ENCODE peak calls at places on chromosome 17, in nine cellular contexts. One of them, this sample, is unnamed.

GRCh38 chr17:21247859-21248258 is 5.4 kb downstream of the NATD1 start:
- DNase-seq in activated T-cell treated with anti-CD3 and anti-CD28 coated beads for 1 hour: no peak
- DNase-seq in NCI-H524: no peak
- DNase-seq in left ventricle myocardium superior: no peak
- DNase-seq in MCF 10A: no peak
- DNase-seq in HAP-1: no peak
- DNase-seq in AG04449: no peak
- DNase-seq in brain microvascular endothelial cell: no peak
- DNase-seq in AG08395: no peak
- DNase-seq in this sample: no peak

GRCh38 chr17:82201498-82201910 is 11.1 kb downstream of the CCDC57 start:
- DNase-seq in NCI-H524: no peak
- DNase-seq in MCF 10A: no peak
- DNase-seq in AG04449: no peak
- DNase-seq in brain microvascular endothelial cell: no peak
- DNase-seq in AG08395: no peak
- DNase-seq in activated T-cell treated with anti-CD3 and anti-CD28 coated beads for 1 hour: no peak
- DNase-seq in HAP-1: no peak
- DNase-seq in left ventricle myocardium superior: no peak
- DNase-seq in this sample: no peak

GRCh38 chr17:34306466-34306865 is 12.8 kb upstream of the CCL8 start:
- DNase-seq in brain microvascular endothelial cell: peak
- DNase-seq in HAP-1: peak
- DNase-seq in activated T-cell treated with anti-CD3 and anti-CD28 coated beads for 1 hour: no peak
- DNase-seq in MCF 10A: peak
- DNase-seq in AG04449: no peak
- DNase-seq in NCI-H524: no peak
- DNase-seq in left ventricle myocardium superior: no peak
- DNase-seq in AG08395: peak
- DNase-seq in this sample: no peak

GRCh38 chr17:77227461-77228223 is 86.9 kb downstream of the SEC14L1 start:
- DNase-seq in activated T-cell treated with anti-CD3 and anti-CD28 coated beads for 1 hour: no peak
- DNase-seq in HAP-1: no peak
- DNase-seq in NCI-H524: no peak
- DNase-seq in left ventricle myocardium superior: no peak
- DNase-seq in AG04449: no peak
- DNase-seq in MCF 10A: no peak
- DNase-seq in AG08395: no peak
- DNase-seq in brain microvascular endothelial cell: no peak
- DNase-seq in this sample: no peak

GRCh38 chr17:76546556-76547182 is 6.8 kb downstream of the PRCD start:
- DNase-seq in brain microvascular endothelial cell: peak
- DNase-seq in MCF 10A: peak
- DNase-seq in HAP-1: no peak
- DNase-seq in activated T-cell treated with anti-CD3 and anti-CD28 coated beads for 1 hour: no peak
- DNase-seq in AG08395: no peak
- DNase-seq in NCI-H524: no peak
- DNase-seq in left ventricle myocardium superior: no peak
- DNase-seq in AG04449: peak
- DNase-seq in this sample: no peak

GRCh38 chr17:76670708-76671122 is 27.2 kb upstream of the ST6GALNAC1 start:
- DNase-seq in brain microvascular endothelial cell: no peak
- DNase-seq in activated T-cell treated with anti-CD3 and anti-CD28 coated beads for 1 hour: no peak
- DNase-seq in HAP-1: no peak
- DNase-seq in AG04449: no peak
- DNase-seq in MCF 10A: no peak
- DNase-seq in NCI-H524: no peak
- DNase-seq in AG08395: no peak
- DNase-seq in left ventricle myocardium superior: no peak
- DNase-seq in this sample: no peak

GRCh38 chr17:79984877-79985276 is 50.8 kb downstream of the TBC1D16 start:
- DNase-seq in NCI-H524: no peak
- DNase-seq in left ventricle myocardium superior: no peak
- DNase-seq in AG04449: no peak
- DNase-seq in MCF 10A: no peak
- DNase-seq in HAP-1: no peak
- DNase-seq in brain microvascular endothelial cell: no peak
- DNase-seq in AG08395: no peak
- DNase-seq in activated T-cell treated with anti-CD3 and anti-CD28 coated beads for 1 hour: no peak
- DNase-seq in this sample: no peak

GRCh38 chr17:63426041-63426916 is 19.8 kb downstream of the CYB561 start:
- DNase-seq in AG04449: no peak
- DNase-seq in NCI-H524: no peak
- DNase-seq in activated T-cell treated with anti-CD3 and anti-CD28 coated beads for 1 hour: no peak
- DNase-seq in left ventricle myocardium superior: no peak
- DNase-seq in HAP-1: no peak
- DNase-seq in AG08395: no peak
- DNase-seq in MCF 10A: no peak
- DNase-seq in brain microvascular endothelial cell: no peak
- DNase-seq in this sample: no peak

GRCh38 chr17:64492481-64493109 is 4.3 kb downstream of the POLG2 start:
- DNase-seq in activated T-cell treated with anti-CD3 and anti-CD28 coated beads for 1 hour: no peak
- DNase-seq in AG04449: no peak
- DNase-seq in AG08395: no peak
- DNase-seq in MCF 10A: peak
- DNase-seq in left ventricle myocardium superior: no peak
- DNase-seq in brain microvascular endothelial cell: no peak
- DNase-seq in HAP-1: no peak
- DNase-seq in NCI-H524: peak
- DNase-seq in this sample: no peak

GRCh38 chr17:4175921-4176802 is 33.2 kb downstream of the CYB5D2 start:
- DNase-seq in AG04449: no peak
- DNase-seq in MCF 10A: no peak
- DNase-seq in HAP-1: no peak
- DNase-seq in activated T-cell treated with anti-CD3 and anti-CD28 coated beads for 1 hour: no peak
- DNase-seq in AG08395: no peak
- DNase-seq in left ventricle myocardium superior: no peak
- DNase-seq in NCI-H524: no peak
- DNase-seq in brain microvascular endothelial cell: peak
- DNase-seq in this sample: no peak

GRCh38 chr17:48427598-48427997 is 2.4 kb downstream of the SKAP1 start:
- DNase-seq in left ventricle myocardium superior: no peak
- DNase-seq in brain microvascular endothelial cell: no peak
- DNase-seq in NCI-H524: no peak
- DNase-seq in MCF 10A: no peak
- DNase-seq in AG08395: no peak
- DNase-seq in activated T-cell treated with anti-CD3 and anti-CD28 coated beads for 1 hour: peak
- DNase-seq in HAP-1: no peak
- DNase-seq in AG04449: no peak
- DNase-seq in this sample: no peak

GRCh38 chr17:7742729-7743128 is 25.2 kb downstream of the DNAH2 start:
- DNase-seq in left ventricle myocardium superior: no peak
- DNase-seq in AG08395: no peak
- DNase-seq in brain microvascular endothelial cell: no peak
- DNase-seq in HAP-1: no peak
- DNase-seq in MCF 10A: no peak
- DNase-seq in activated T-cell treated with anti-CD3 and anti-CD28 coated beads for 1 hour: no peak
- DNase-seq in AG04449: no peak
- DNase-seq in NCI-H524: no peak
- DNase-seq in this sample: no peak

GRCh38 chr17:78925662-78926555 is 722 bp upstream of the TIMP2 start:
- DNase-seq in AG08395: peak
- DNase-seq in brain microvascular endothelial cell: peak
- DNase-seq in left ventricle myocardium superior: peak
- DNase-seq in MCF 10A: no peak
- DNase-seq in HAP-1: no peak
- DNase-seq in NCI-H524: no peak
- DNase-seq in activated T-cell treated with anti-CD3 and anti-CD28 coated beads for 1 hour: no peak
- DNase-seq in AG04449: no peak
- DNase-seq in this sample: peak

GRCh38 chr17:48586355-48586924 is 3.6 kb downstream of the HOXB3 start:
- DNase-seq in left ventricle myocardium superior: no peak
- DNase-seq in AG08395: no peak
- DNase-seq in NCI-H524: no peak
- DNase-seq in activated T-cell treated with anti-CD3 and anti-CD28 coated beads for 1 hour: no peak
- DNase-seq in brain microvascular endothelial cell: no peak
- DNase-seq in AG04449: no peak
- DNase-seq in MCF 10A: no peak
- DNase-seq in HAP-1: no peak
- DNase-seq in this sample: no peak

GRCh38 chr17:46179375-46179999 is 13.7 kb downstream of the KANSL1 start:
- DNase-seq in brain microvascular endothelial cell: no peak
- DNase-seq in left ventricle myocardium superior: no peak
- DNase-seq in activated T-cell treated with anti-CD3 and anti-CD28 coated beads for 1 hour: no peak
- DNase-seq in AG08395: no peak
- DNase-seq in NCI-H524: no peak
- DNase-seq in AG04449: no peak
- DNase-seq in MCF 10A: no peak
- DNase-seq in HAP-1: no peak
- DNase-seq in this sample: no peak

GRCh38 chr17:1916963-1917715 is 87.3 kb downstream of the RPA1 start:
- DNase-seq in activated T-cell treated with anti-CD3 and anti-CD28 coated beads for 1 hour: no peak
- DNase-seq in NCI-H524: no peak
- DNase-seq in brain microvascular endothelial cell: no peak
- DNase-seq in MCF 10A: no peak
- DNase-seq in HAP-1: no peak
- DNase-seq in AG04449: no peak
- DNase-seq in left ventricle myocardium superior: no peak
- DNase-seq in AG08395: no peak
- DNase-seq in this sample: no peak

GRCh38 chr17:34275881-34276280 is 5.9 kb downstream of the CCL7 start:
- DNase-seq in left ventricle myocardium superior: no peak
- DNase-seq in AG08395: peak
- DNase-seq in AG04449: peak
- DNase-seq in NCI-H524: no peak
- DNase-seq in brain microvascular endothelial cell: peak
- DNase-seq in MCF 10A: peak
- DNase-seq in HAP-1: no peak
- DNase-seq in activated T-cell treated with anti-CD3 and anti-CD28 coated beads for 1 hour: no peak
- DNase-seq in this sample: no peak

GRCh38 chr17:36818134-36818825 is 119.0 kb upstream of the LHX1 start:
- DNase-seq in left ventricle myocardium superior: no peak
- DNase-seq in HAP-1: no peak
- DNase-seq in activated T-cell treated with anti-CD3 and anti-CD28 coated beads for 1 hour: no peak
- DNase-seq in AG08395: no peak
- DNase-seq in AG04449: no peak
- DNase-seq in MCF 10A: no peak
- DNase-seq in NCI-H524: no peak
- DNase-seq in brain microvascular endothelial cell: no peak
- DNase-seq in this sample: no peak

GRCh38 chr17:33055746-33056145 is 64.1 kb downstream of the SPACA3 start:
- DNase-seq in MCF 10A: no peak
- DNase-seq in HAP-1: no peak
- DNase-seq in brain microvascular endothelial cell: no peak
- DNase-seq in left ventricle myocardium superior: no peak
- DNase-seq in activated T-cell treated with anti-CD3 and anti-CD28 coated beads for 1 hour: no peak
- DNase-seq in AG08395: no peak
- DNase-seq in NCI-H524: no peak
- DNase-seq in AG04449: no peak
- DNase-seq in this sample: no peak

GRCh38 chr17:72193395-72194106 is 72.7 kb downstream of the SOX9 start:
- DNase-seq in activated T-cell treated with anti-CD3 and anti-CD28 coated beads for 1 hour: no peak
- DNase-seq in MCF 10A: no peak
- DNase-seq in brain microvascular endothelial cell: peak
- DNase-seq in AG04449: no peak
- DNase-seq in HAP-1: no peak
- DNase-seq in AG08395: peak
- DNase-seq in NCI-H524: no peak
- DNase-seq in left ventricle myocardium superior: peak
- DNase-seq in this sample: no peak

GRCh38 chr17:39099686-39100293 is 51.6 kb downstream of the PLXDC1 start:
- DNase-seq in brain microvascular endothelial cell: no peak
- DNase-seq in left ventricle myocardium superior: peak
- DNase-seq in activated T-cell treated with anti-CD3 and anti-CD28 coated beads for 1 hour: no peak
- DNase-seq in AG08395: peak
- DNase-seq in AG04449: no peak
- DNase-seq in MCF 10A: no peak
- DNase-seq in HAP-1: no peak
- DNase-seq in NCI-H524: peak
- DNase-seq in this sample: no peak

GRCh38 chr17:72388765-72389473 is 268.1 kb downstream of the SOX9 start:
- DNase-seq in MCF 10A: peak
- DNase-seq in HAP-1: no peak
- DNase-seq in NCI-H524: peak
- DNase-seq in brain microvascular endothelial cell: no peak
- DNase-seq in activated T-cell treated with anti-CD3 and anti-CD28 coated beads for 1 hour: no peak
- DNase-seq in left ventricle myocardium superior: no peak
- DNase-seq in AG04449: no peak
- DNase-seq in AG08395: no peak
- DNase-seq in this sample: no peak

GRCh38 chr17:69870751-69871199 is 204.2 kb upstream of the KCNJ16 start:
- DNase-seq in MCF 10A: peak
- DNase-seq in NCI-H524: no peak
- DNase-seq in activated T-cell treated with anti-CD3 and anti-CD28 coated beads for 1 hour: no peak
- DNase-seq in HAP-1: no peak
- DNase-seq in left ventricle myocardium superior: no peak
- DNase-seq in brain microvascular endothelial cell: no peak
- DNase-seq in AG04449: peak
- DNase-seq in AG08395: peak
- DNase-seq in this sample: no peak

GRCh38 chr17:55086635-55087058 is 118.1 kb downstream of the STXBP4 start:
- DNase-seq in AG08395: peak
- DNase-seq in left ventricle myocardium superior: no peak
- DNase-seq in MCF 10A: peak
- DNase-seq in AG04449: peak
- DNase-seq in NCI-H524: no peak
- DNase-seq in activated T-cell treated with anti-CD3 and anti-CD28 coated beads for 1 hour: no peak
- DNase-seq in HAP-1: no peak
- DNase-seq in brain microvascular endothelial cell: peak
- DNase-seq in this sample: no peak

GRCh38 chr17:81487487-81488275 is 24.9 kb downstream of the ACTG1 start:
- DNase-seq in AG04449: no peak
- DNase-seq in MCF 10A: peak
- DNase-seq in NCI-H524: peak
- DNase-seq in brain microvascular endothelial cell: no peak
- DNase-seq in HAP-1: peak
- DNase-seq in activated T-cell treated with anti-CD3 and anti-CD28 coated beads for 1 hour: peak
- DNase-seq in left ventricle myocardium superior: peak
- DNase-seq in AG08395: peak
- DNase-seq in this sample: no peak

GRCh38 chr17:182164-182751 is 808 bp upstream of the DOC2B start:
- DNase-seq in AG08395: no peak
- DNase-seq in HAP-1: no peak
- DNase-seq in MCF 10A: peak
- DNase-seq in activated T-cell treated with anti-CD3 and anti-CD28 coated beads for 1 hour: no peak
- DNase-seq in brain microvascular endothelial cell: no peak
- DNase-seq in NCI-H524: peak
- DNase-seq in left ventricle myocardium superior: no peak
- DNase-seq in AG04449: no peak
- DNase-seq in this sample: peak

GRCh38 chr17:28325221-28325620 is 6.2 kb downstream of the TMEM97 start:
- DNase-seq in activated T-cell treated with anti-CD3 and anti-CD28 coated beads for 1 hour: no peak
- DNase-seq in left ventricle myocardium superior: no peak
- DNase-seq in AG04449: no peak
- DNase-seq in HAP-1: no peak
- DNase-seq in NCI-H524: peak
- DNase-seq in brain microvascular endothelial cell: no peak
- DNase-seq in MCF 10A: no peak
- DNase-seq in AG08395: no peak
- DNase-seq in this sample: no peak

GRCh38 chr17:14875557-14876412 is 389.3 kb downstream of the PMP22 start:
- DNase-seq in activated T-cell treated with anti-CD3 and anti-CD28 coated beads for 1 hour: no peak
- DNase-seq in brain microvascular endothelial cell: no peak
- DNase-seq in AG08395: no peak
- DNase-seq in AG04449: no peak
- DNase-seq in left ventricle myocardium superior: no peak
- DNase-seq in HAP-1: no peak
- DNase-seq in MCF 10A: no peak
- DNase-seq in NCI-H524: no peak
- DNase-seq in this sample: no peak

GRCh38 chr17:82239926-82240505 is 11.2 kb downstream of the SLC16A3 start:
- DNase-seq in brain microvascular endothelial cell: no peak
- DNase-seq in AG08395: no peak
- DNase-seq in AG04449: no peak
- DNase-seq in left ventricle myocardium superior: peak
- DNase-seq in NCI-H524: no peak
- DNase-seq in HAP-1: no peak
- DNase-seq in MCF 10A: no peak
- DNase-seq in activated T-cell treated with anti-CD3 and anti-CD28 coated beads for 1 hour: no peak
- DNase-seq in this sample: no peak

GRCh38 chr17:73042809-73043685 is 49.4 kb downstream of the SLC39A11 start:
- DNase-seq in left ventricle myocardium superior: no peak
- DNase-seq in activated T-cell treated with anti-CD3 and anti-CD28 coated beads for 1 hour: no peak
- DNase-seq in MCF 10A: no peak
- DNase-seq in HAP-1: no peak
- DNase-seq in AG08395: no peak
- DNase-seq in AG04449: no peak
- DNase-seq in brain microvascular endothelial cell: no peak
- DNase-seq in NCI-H524: peak
- DNase-seq in this sample: peak

GRCh38 chr17:70810609-70811008 is 641.3 kb downstream of the KCNJ2 start:
- DNase-seq in NCI-H524: no peak
- DNase-seq in MCF 10A: peak
- DNase-seq in brain microvascular endothelial cell: no peak
- DNase-seq in left ventricle myocardium superior: no peak
- DNase-seq in AG04449: no peak
- DNase-seq in HAP-1: no peak
- DNase-seq in activated T-cell treated with anti-CD3 and anti-CD28 coated beads for 1 hour: no peak
- DNase-seq in AG08395: peak
- DNase-seq in this sample: no peak

This sample was measured in NCI-H526.